ENCODE peak calls at places on chromosomes 16 and 17, in five cellular contexts. H, X, N, Q and B are unnamed samples.

GRCh38 chr16:65294708-65295107 is 172.8 kb upstream of the CDH11 start:
- DNase-seq in H (no peak), X (no peak), N (no peak), Q (no peak), B (no peak)

GRCh38 chr17:73765824-73766563 is 121.7 kb upstream of the SDK2 start:
- DNase-seq in H (no peak), X (no peak), N (no peak), Q (peak; percentile 39), B (no peak)

GRCh38 chr16:12439443-12440232 is 364.0 kb downstream of the CPPED1 start:
- DNase-seq in H (no peak), X (no peak), N (no peak), Q (no peak), B (no peak)

GRCh38 chr17:10600551-10600950 is 51.1 kb upstream of the MYH2 start:
- DNase-seq in H (peak; percentile 45), X (no peak), N (no peak), Q (no peak), B (no peak)

GRCh38 chr17:2363318-2363717 is 26.0 kb downstream of the SGSM2 start:
- DNase-seq in H (no peak), X (no peak), N (no peak), Q (no peak), B (no peak)

GRCh38 chr17:6347776-6348175 is 87.1 kb downstream of the AIPL1 start:
- DNase-seq in H (no peak), X (no peak), N (no peak), Q (no peak), B (no peak)

GRCh38 chr16:51024703-51025102 is 126.4 kb downstream of the SALL1 start:
- DNase-seq in H (no peak), X (no peak), N (no peak), Q (no peak), B (no peak)

GRCh38 chr17:33519692-33520091 is 226.6 kb upstream of the ASIC2 start:
- DNase-seq in H (no peak), X (no peak), N (no peak), Q (no peak), B (no peak)

GRCh38 chr16:2190659-2191445 is 5.6 kb downstream of the CASKIN1 start:
- DNase-seq in H (no peak), X (no peak), N (no peak), Q (no peak), B (no peak)

GRCh38 chr17:40174528-40174927 is 2.7 kb upstream of the RAPGEFL1 start:
- DNase-seq in H (no peak), X (no peak), N (no peak), Q (peak; percentile 28), B (no peak)

GRCh38 chr16:24626251-24626650 is 86.9 kb downstream of the RBBP6 start:
- DNase-seq in H (peak; percentile 67), X (peak; percentile 40), N (no peak), Q (no peak), B (no peak)

GRCh38 chr16:89154390-89155183 is 17.0 kb upstream of the CDH15 start:
- DNase-seq in H (no peak), X (no peak), N (no peak), Q (no peak), B (no peak)

GRCh38 chr17:6755281-6755680 is 565 bp upstream of the XAF1 start:
- DNase-seq in H (no peak), X (peak; percentile 19), N (no peak), Q (no peak), B (no peak)

GRCh38 chr17:78883533-78884131 is 19.4 kb downstream of the CEP295NL start:
- DNase-seq in H (peak; percentile 97), X (peak; percentile 98), N (no peak), Q (peak; percentile 94), B (peak; percentile 87)

GRCh38 chr16:84040206-84040822 is 2.3 kb downstream of the SLC38A8 start:
- DNase-seq in H (no peak), X (no peak), N (no peak), Q (no peak), B (no peak)

GRCh38 chr17:77654296-77654695 is 304.2 kb upstream of the TNRC6C start:
- DNase-seq in H (no peak), X (no peak), N (no peak), Q (no peak), B (no peak)

GRCh38 chr16:2963611-2964415 is at the start of gene KREMEN2:
- DNase-seq in H (no peak), X (peak; percentile 45), N (no peak), Q (peak; percentile 90), B (peak; percentile 64)

GRCh38 chr17:68776451-68776850 is 175.3 kb upstream of the FAM20A start:
- DNase-seq in H (peak; percentile 34), X (peak; percentile 30), N (no peak), Q (no peak), B (no peak)

GRCh38 chr16:79037429-79038373 is 562.8 kb downstream of the MAF start:
- DNase-seq in H (no peak), X (no peak), N (no peak), Q (no peak), B (no peak)

GRCh38 chr17:27463235-27463677 is 7.0 kb downstream of the KSR1 start:
- DNase-seq in H (no peak), X (no peak), N (no peak), Q (no peak), B (no peak)

GRCh38 chr16:81189100-81189664 is 49.3 kb upstream of the BCO1 start:
- DNase-seq in H (peak; percentile 48), X (no peak), N (no peak), Q (no peak), B (no peak)

GRCh38 chr16:31713945-31714898 is 159.4 kb upstream of the ZNF267 start:
- DNase-seq in H (no peak), X (no peak), N (peak; percentile 21), Q (peak; percentile 57), B (peak; percentile 27)

DNA sequence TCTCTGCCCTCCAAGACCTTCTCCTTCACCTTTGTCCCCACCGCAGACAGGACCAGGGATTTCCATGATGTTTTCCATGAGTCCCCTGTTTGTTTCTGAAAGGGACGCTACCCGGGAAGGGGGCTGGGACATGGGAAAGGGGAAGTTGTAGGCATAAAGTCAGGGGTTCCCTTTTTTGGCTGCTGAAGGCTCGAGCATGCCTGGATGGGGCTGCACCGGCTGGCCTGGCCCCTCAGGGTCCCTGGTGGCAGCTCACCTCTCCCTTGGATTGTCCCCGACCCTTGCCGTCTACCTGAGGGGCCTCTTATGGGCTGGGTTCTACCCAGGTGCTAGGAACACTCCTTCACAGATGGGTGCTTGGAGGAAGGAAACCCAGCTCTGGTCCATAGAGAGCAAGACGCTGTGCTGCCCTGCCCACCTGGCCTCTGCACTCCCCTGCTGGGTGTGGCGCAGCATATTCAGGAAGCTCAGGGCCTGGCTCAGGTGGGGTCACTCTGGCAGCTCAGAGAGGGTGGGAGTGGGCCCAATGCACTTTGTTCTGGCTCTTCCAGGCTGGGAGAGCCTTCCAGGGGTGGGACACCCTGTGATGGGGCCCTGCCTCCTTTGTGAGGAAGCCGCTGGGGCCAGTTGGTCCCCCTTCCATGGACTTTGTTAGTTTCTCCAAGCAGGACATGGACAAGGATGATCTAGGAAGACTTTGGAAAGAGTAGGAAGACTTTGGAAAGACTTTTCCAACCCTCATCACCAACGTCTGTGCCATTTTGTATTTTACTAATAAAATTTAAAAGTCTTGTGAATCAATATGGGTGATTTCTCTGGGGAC is 12.2 kb downstream of the CX3CL1 start:
- DNase-seq in H (no peak), X (no peak), N (no peak), Q (no peak), B (no peak)
- H2BK120ac ChIP-seq in H (no peak overlapping the region), X (no peak overlapping the region), N (no peak overlapping the region), Q (no peak overlapping the region), B (no peak overlapping the region)

GRCh38 chr17:81912441-81913309 is 1.5 kb upstream of the PCYT2 start:
- DNase-seq in H (no peak), X (no peak), N (no peak), Q (no peak), B (no peak)

GRCh38 chr17:81910840-81911276 is 341 bp downstream of the PCYT2 start:
- DNase-seq in H (no peak), X (no peak), N (no peak), Q (no peak), B (no peak)

GRCh38 chr17:81911969-81912368 is 770 bp upstream of the PCYT2 start:
- DNase-seq in H (no peak), X (no peak), N (no peak), Q (no peak), B (no peak)

GRCh38 chr17:81909966-81910839 is 996 bp downstream of the PCYT2 start:
- DNase-seq in H (no peak), X (peak; percentile 38), N (no peak), Q (peak; percentile 73), B (no peak)

GRCh38 chr17:81911277-81911961 is at the start of gene PCYT2:
- DNase-seq in H (peak; percentile 73), X (peak; percentile 84), N (no peak), Q (peak; percentile 93), B (peak; percentile 81)
- H2BK120ac ChIP-seq in H (no peak within 1 kb of the TSS), X (no peak within 1 kb of the TSS), N (no peak within 1 kb of the TSS), Q (no peak within 1 kb of the TSS), B (no peak within 1 kb of the TSS)

DNA sequence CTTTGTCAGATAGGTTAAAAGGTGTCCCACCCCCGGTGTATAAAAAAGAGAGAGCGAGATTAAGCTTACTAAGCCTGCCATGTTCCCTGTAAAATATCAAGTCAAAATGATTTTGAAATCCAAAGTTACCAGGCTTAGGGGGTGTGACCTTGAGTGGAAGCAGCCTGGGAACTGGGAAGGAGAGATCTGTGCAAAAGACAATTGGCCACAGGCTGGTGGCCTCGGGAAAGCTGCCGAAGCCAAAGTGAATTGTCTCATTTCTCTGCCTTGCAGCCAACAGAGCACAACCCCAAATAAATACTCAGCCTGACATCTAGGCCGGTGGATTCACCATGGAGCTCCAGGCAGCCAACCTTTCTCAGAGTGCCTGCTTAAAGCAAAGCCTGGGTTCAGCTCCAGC is 254.5 kb downstream of the FTO start:
- DNase-seq in H (no peak), X (no peak), N (no peak), Q (no peak), B (no peak)
- H2BK120ac ChIP-seq in H (no peak overlapping the region), X (no peak overlapping the region), N (no peak overlapping the region), Q (no peak overlapping the region), B (no peak overlapping the region)

GRCh38 chr17:28533091-28533670 is 19.2 kb downstream of the UNC119 start:
- DNase-seq in H (no peak), X (no peak), N (no peak), Q (no peak), B (no peak)

GRCh38 chr17:28537219-28537610 is 15.2 kb downstream of the UNC119 start:
- DNase-seq in H (no peak), X (no peak), N (no peak), Q (no peak), B (no peak)

GRCh38 chr17:28534740-28535375 is 17.6 kb downstream of the UNC119 start:
- DNase-seq in H (no peak), X (no peak), N (no peak), Q (no peak), B (no peak)

GRCh38 chr17:28538296-28538895 is 14.0 kb downstream of the UNC119 start:
- DNase-seq in H (no peak), X (no peak), N (no peak), Q (no peak), B (no peak)

DNA sequence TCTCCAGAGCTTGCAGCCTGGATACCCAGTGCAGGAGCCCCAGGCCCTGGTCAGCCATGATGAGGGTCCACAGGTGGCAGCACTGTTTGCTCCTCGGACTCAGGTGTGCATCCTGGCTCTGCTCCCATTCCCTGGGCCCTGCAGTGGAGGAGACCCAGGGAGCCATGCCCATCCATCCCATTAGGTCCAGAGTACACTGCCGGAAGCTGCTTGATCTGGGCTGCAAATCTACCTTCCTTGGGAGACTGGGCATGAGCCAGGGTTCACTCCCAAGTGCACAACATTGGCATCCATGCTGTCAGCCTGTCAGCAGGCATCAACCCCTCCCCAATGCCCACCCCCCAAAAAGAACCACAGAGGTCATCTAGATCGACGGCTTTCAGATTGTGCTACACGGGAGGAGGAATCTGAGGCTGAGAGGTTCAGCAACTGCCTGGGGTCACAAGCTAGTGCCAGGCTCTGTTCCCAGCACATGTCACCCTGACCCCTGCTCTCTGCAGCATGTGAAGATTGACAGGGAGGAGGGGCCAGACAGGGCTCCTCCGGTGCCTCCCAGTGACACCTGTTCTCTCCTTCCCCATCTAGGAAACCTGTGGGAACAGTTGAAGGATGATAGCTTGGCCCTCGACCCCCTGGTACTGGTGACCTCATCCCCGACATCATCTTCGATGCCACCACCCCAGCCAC is 15.7 kb downstream of the UNC119 start:
- DNase-seq in H (no peak), X (no peak), N (no peak), Q (no peak), B (no peak)
- H2BK120ac ChIP-seq in H (no peak overlapping the region), X (no peak overlapping the region), N (no peak overlapping the region), Q (no peak overlapping the region), B (no peak overlapping the region)